ENCODE peak calls at places on chromosomes 3 and 15, in four cellular contexts. K is activated CD4-positive, alpha-beta T cell treated with anti-CD3 and anti-CD28 coated beads for 24 hours; V is CD8-positive, alpha-beta T cell; L is endothelial cell. I is an unnamed sample.

GRCh38 chr3:53350652-53351051 is 3.3 kb upstream of the DCP1A start:
- DNase-seq in K (no peak), V (no peak), L (peak), I (peak)

GRCh38 chr3:31614162-31614921 is 81.6 kb downstream of the STT3B start:
- DNase-seq in K (no peak), V (no peak), L (no peak), I (no peak)

GRCh38 chr15:28984421-28985375 is 98.9 kb downstream of the APBA2 start:
- DNase-seq in K (no peak), V (no peak), L (no peak), I (no peak)

GRCh38 chr15:33145447-33145846 is 49.1 kb downstream of the FMN1 start:
- DNase-seq in K (no peak), V (no peak), L (no peak), I (no peak)

GRCh38 chr15:35973019-35973418 is 427.1 kb upstream of the DPH6 start:
- DNase-seq in K (no peak), V (no peak), L (no peak), I (no peak)

GRCh38 chr3:96266395-96267187 is 547.8 kb upstream of the EPHA6 start:
- DNase-seq in K (no peak), V (no peak), L (no peak), I (no peak)

GRCh38 chr3:122458992-122459391 is 43.1 kb upstream of the WDR5B start:
- DNase-seq in K (no peak), V (no peak), L (no peak), I (peak)

GRCh38 chr15:71215126-71215894 is 100.0 kb downstream of the THSD4 start:
- DNase-seq in K (no peak), V (no peak), L (no peak), I (no peak)

GRCh38 chr3:30421261-30421660 is 185.1 kb upstream of the TGFBR2 start:
- DNase-seq in K (no peak), V (no peak), L (no peak), I (peak)